ENCODE peak calls at places on chromosomes 11 and 22, in nine cellular contexts. H, J, I, V, R, E, Z, A and T are unnamed samples.
A peak's percentile ranks its signal among the peaks of the same experiment; 100 is the strongest.

GRCh38 chr22:31139866-31140716 is at the start of gene PLA2G3:
- DNase-seq in H (no peak), J (peak; percentile 65), I (peak; percentile 90), V (no peak), R (peak; percentile 61), E (no peak), Z (peak; percentile 46), A (no peak), T (no peak)

GRCh38 chr11:118902336-118903203 is 18.9 kb downstream of the CXCR5 start:
- DNase-seq in H (no peak), J (no peak), I (no peak), V (no peak), R (no peak), E (no peak), Z (no peak), A (no peak), T (no peak)

GRCh38 chr22:46417769-46418168 is 82.3 kb downstream of the TRMU start:
- DNase-seq in H (no peak), J (no peak), I (no peak), V (no peak), R (no peak), E (no peak), Z (no peak), A (no peak), T (no peak)

GRCh38 chr22:19142394-19142793 is 2.1 kb downstream of the ESS2 start:
- DNase-seq in H (no peak), J (no peak), I (no peak), V (no peak), R (no peak), E (no peak), Z (no peak), A (no peak), T (no peak)

GRCh38 chr11:98732947-98733346 is 287.8 kb upstream of the CNTN5 start:
- DNase-seq in H (no peak), J (no peak), I (no peak), V (no peak), R (peak; percentile 3), E (no peak), Z (no peak), A (no peak), T (no peak)

GRCh38 chr22:33519140-33519973 is 400.9 kb downstream of the LARGE1 start:
- DNase-seq in H (no peak), J (peak; percentile 46), I (peak; percentile 30), V (no peak), R (no peak), E (peak; percentile 74), Z (no peak), A (no peak), T (no peak)

GRCh38 chr11:44621140-44621681 is 55.7 kb downstream of the CD82 start:
- DNase-seq in H (peak; percentile 80), J (peak; percentile 89), I (peak; percentile 68), V (peak; percentile 74), R (peak; percentile 62), E (peak; percentile 74), Z (peak; percentile 85), A (no peak), T (no peak)

GRCh38 chr11:129700701-129701100 is 114.9 kb upstream of the TMEM45B start:
- DNase-seq in H (no peak), J (no peak), I (peak; percentile 24), V (no peak), R (no peak), E (no peak), Z (no peak), A (no peak), T (no peak)

GRCh38 chr11:44016129-44016528 is 31.7 kb upstream of the ACCSL start:
- DNase-seq in H (peak; percentile 71), J (no peak), I (no peak), V (no peak), R (no peak), E (no peak), Z (peak; percentile 78), A (no peak), T (no peak)

GRCh38 chr11:79258606-79259005 is 182.2 kb downstream of the TENM4 start:
- DNase-seq in H (no peak), J (no peak), I (no peak), V (no peak), R (no peak), E (no peak), Z (no peak), A (no peak), T (no peak)

GRCh38 chr11:70132641-70133040 is 54.5 kb downstream of the ANO1 start:
- DNase-seq in H (no peak), J (no peak), I (no peak), V (no peak), R (no peak), E (no peak), Z (no peak), A (no peak), T (no peak)

GRCh38 chr11:121466063-121466794 is 13.5 kb upstream of the SORL1-AS1 start:
- DNase-seq in H (peak; percentile 83), J (peak; percentile 78), I (peak; percentile 88), V (peak; percentile 98), R (peak; percentile 97), E (no peak), Z (peak; percentile 89), A (peak; percentile 76), T (no peak)

GRCh38 chr11:93652161-93652597 is 9.3 kb upstream of the CEP295 start:
- DNase-seq in H (no peak), J (peak; percentile 61), I (peak; percentile 36), V (peak; percentile 13), R (peak; percentile 39), E (peak; percentile 18), Z (no peak), A (no peak), T (no peak)

GRCh38 chr11:1204381-1205101 is 18.3 kb upstream of the MUC5B start:
- DNase-seq in H (no peak), J (no peak), I (no peak), V (no peak), R (no peak), E (no peak), Z (peak; percentile 51), A (no peak), T (no peak)

GRCh38 chr11:3037945-3038271 is 19.3 kb downstream of the CARS1 start:
- DNase-seq in H (no peak), J (no peak), I (no peak), V (no peak), R (no peak), E (no peak), Z (no peak), A (no peak), T (no peak)

GRCh38 chr11:68469122-68469521 is 8.6 kb downstream of the PPP6R3 start:
- DNase-seq in H (no peak), J (no peak), I (no peak), V (no peak), R (no peak), E (no peak), Z (no peak), A (no peak), T (no peak)

GRCh38 chr22:32803020-32803758 is 1.7 kb downstream of the TIMP3 start:
- DNase-seq in H (peak; percentile 40), J (no peak), I (no peak), V (peak; percentile 41), R (peak; percentile 76), E (no peak), Z (peak; percentile 55), A (no peak), T (no peak)

GRCh38 chr11:67780056-67780455 is 105.6 kb upstream of the ALDH3B2 start:
- DNase-seq in H (no peak), J (no peak), I (no peak), V (no peak), R (no peak), E (no peak), Z (no peak), A (no peak), T (no peak)

GRCh38 chr22:39097098-39098020 is at the start of gene APOBEC3H:
- DNase-seq in H (no peak), J (no peak), I (peak; percentile 31), V (peak; percentile 45), R (peak; percentile 75), E (peak; percentile 55), Z (peak; percentile 44), A (no peak), T (no peak)

GRCh38 chr22:39214383-39215069 is 30.3 kb downstream of the PDGFB start:
- DNase-seq in H (no peak), J (no peak), I (no peak), V (peak; percentile 77), R (peak; percentile 88), E (no peak), Z (no peak), A (no peak), T (no peak)

GRCh38 chr11:35372565-35373283 is 46.6 kb downstream of the SLC1A2 start:
- DNase-seq in H (no peak), J (no peak), I (no peak), V (no peak), R (peak; percentile 42), E (no peak), Z (no peak), A (no peak), T (no peak)
- TF ChIP-seq CTCF in H (no peak), J (no peak), I (no peak), V (no peak), R (no peak), E (no peak), Z (no peak), A (no peak), T (no peak)

DNA sequence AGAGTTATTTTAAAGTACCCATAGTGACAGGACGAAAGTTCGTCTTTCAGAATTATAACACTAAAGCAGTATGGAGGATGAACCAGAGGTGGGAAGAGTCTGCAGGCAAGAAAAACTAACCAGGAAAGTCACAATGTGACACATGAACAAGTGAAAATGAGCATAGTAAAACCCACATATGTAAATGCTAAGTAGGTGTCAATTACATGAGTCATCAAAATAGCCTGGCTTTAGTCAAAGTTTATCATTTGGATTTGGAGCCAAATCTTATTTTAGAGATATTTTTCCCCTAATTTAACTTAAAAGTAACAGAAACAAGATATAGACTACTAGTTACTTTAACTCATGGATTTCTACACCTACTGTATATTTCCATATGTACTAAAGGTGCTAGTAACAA is 159.8 kb downstream of the GRIA4 start:
- DNase-seq in H (no peak), J (no peak), I (no peak), V (no peak), R (no peak), E (no peak), Z (no peak), A (no peak), T (no peak)
- TF ChIP-seq CTCF in H (no peak), J (no peak), I (no peak), V (no peak), R (no peak), E (no peak), Z (no peak), A (no peak), T (no peak)

GRCh38 chr22:50531546-50532352 is 1.9 kb upstream of the TYMP start:
- DNase-seq in H (peak; percentile 88), J (peak; percentile 68), I (peak; percentile 83), V (no peak), R (peak; percentile 75), E (peak; percentile 73), Z (peak; percentile 88), A (no peak), T (no peak)
- TF ChIP-seq CTCF in H (no peak), J (no peak), I (no peak), V (no peak), R (no peak), E (no peak), Z (no peak), A (no peak), T (no peak)

DNA sequence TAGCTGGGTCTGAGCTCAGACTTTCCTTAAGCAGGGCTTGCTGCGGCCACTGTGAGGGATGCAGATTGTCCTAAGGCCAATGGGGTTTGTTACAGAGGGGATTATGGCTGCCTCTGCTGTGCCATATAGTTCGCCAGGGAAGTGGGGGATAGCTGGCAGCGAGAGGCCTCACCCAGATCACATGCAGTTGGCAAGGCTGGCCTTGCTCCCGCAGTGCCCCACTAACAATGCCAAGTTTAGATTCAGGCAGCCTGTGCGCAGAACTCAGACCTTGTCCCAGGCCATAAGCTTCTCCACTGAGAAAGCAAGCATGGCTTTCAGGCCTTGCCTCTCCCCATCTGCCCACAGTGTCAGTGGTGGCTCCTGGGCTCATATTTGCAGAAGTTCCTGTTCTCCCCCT is 4.7 kb upstream of the APOL2 start:
- DNase-seq in H (no peak), J (no peak), I (no peak), V (no peak), R (no peak), E (no peak), Z (no peak), A (no peak), T (no peak)
- TF ChIP-seq CTCF in H (no peak), J (no peak), I (no peak), V (no peak), R (no peak), E (no peak), Z (no peak), A (no peak), T (no peak)